ENCODE peak calls at places on chromosomes 11 and 22, in nine cellular contexts. One of them, this sample, is unnamed.

GRCh38 chr22:32177221-32177765 is 18.2 kb upstream of the C22orf42 start:
- DNase-seq in psoas muscle: no peak
- DNase-seq in fibroblast of mammary gland: peak; percentile 1
- DNase-seq in fibroblast of the aortic adventitia: no peak
- DNase-seq in uterus: no peak
- DNase-seq in upper lobe of left lung: no peak
- DNase-seq in A549: no peak
- DNase-seq in endodermal cell: peak; percentile 51
- DNase-seq in cardiac muscle cell: no peak
- DNase-seq in this sample: no peak

GRCh38 chr11:131746201-131746600 is 375.8 kb downstream of the NTM start:
- DNase-seq in fibroblast of mammary gland: no peak
- DNase-seq in cardiac muscle cell: no peak
- DNase-seq in uterus: no peak
- DNase-seq in psoas muscle: no peak
- DNase-seq in upper lobe of left lung: no peak
- DNase-seq in A549: no peak
- DNase-seq in fibroblast of the aortic adventitia: no peak
- DNase-seq in endodermal cell: no peak
- DNase-seq in this sample: no peak

GRCh38 chr22:43158778-43159483 is 7.6 kb downstream of the TSPO start:
- DNase-seq in upper lobe of left lung: peak; percentile 74
- DNase-seq in A549: no peak
- DNase-seq in psoas muscle: no peak
- DNase-seq in fibroblast of mammary gland: no peak
- DNase-seq in endodermal cell: no peak
- DNase-seq in cardiac muscle cell: no peak
- DNase-seq in uterus: no peak
- DNase-seq in fibroblast of the aortic adventitia: no peak
- DNase-seq in this sample: no peak

GRCh38 chr11:86066033-86066432 is 2.9 kb downstream of the PICALM start:
- DNase-seq in A549: no peak
- DNase-seq in endodermal cell: no peak
- DNase-seq in upper lobe of left lung: no peak
- DNase-seq in fibroblast of the aortic adventitia: no peak
- DNase-seq in cardiac muscle cell: no peak
- DNase-seq in psoas muscle: no peak
- DNase-seq in fibroblast of mammary gland: no peak
- DNase-seq in uterus: no peak
- DNase-seq in this sample: no peak

GRCh38 chr11:8768625-8769333 is 86.2 kb downstream of the RPL27A start:
- DNase-seq in fibroblast of mammary gland: peak; percentile 80
- DNase-seq in upper lobe of left lung: no peak
- DNase-seq in psoas muscle: peak; percentile 34
- DNase-seq in A549: peak; percentile 44
- DNase-seq in uterus: peak; percentile 30
- DNase-seq in endodermal cell: peak; percentile 65
- DNase-seq in cardiac muscle cell: no peak
- DNase-seq in fibroblast of the aortic adventitia: peak; percentile 69
- DNase-seq in this sample: peak; percentile 63

GRCh38 chr22:39472570-39473556 is 16.1 kb downstream of the MGAT3 start:
- DNase-seq in cardiac muscle cell: peak; percentile 18
- DNase-seq in psoas muscle: no peak
- DNase-seq in upper lobe of left lung: no peak
- DNase-seq in endodermal cell: no peak
- DNase-seq in fibroblast of mammary gland: no peak
- DNase-seq in uterus: no peak
- DNase-seq in A549: no peak
- DNase-seq in fibroblast of the aortic adventitia: no peak
- DNase-seq in this sample: no peak

GRCh38 chr11:96635655-96636054 is 245.8 kb downstream of the JRKL start:
- DNase-seq in endodermal cell: no peak
- DNase-seq in cardiac muscle cell: no peak
- DNase-seq in upper lobe of left lung: peak; percentile 74
- DNase-seq in psoas muscle: peak; percentile 12
- DNase-seq in fibroblast of mammary gland: no peak
- DNase-seq in fibroblast of the aortic adventitia: no peak
- DNase-seq in A549: no peak
- DNase-seq in uterus: no peak
- DNase-seq in this sample: no peak

GRCh38 chr22:30457964-30458363 is 13.9 kb downstream of the SEC14L3 start:
- DNase-seq in fibroblast of mammary gland: peak; percentile 42
- DNase-seq in psoas muscle: no peak
- DNase-seq in fibroblast of the aortic adventitia: no peak
- DNase-seq in A549: no peak
- DNase-seq in endodermal cell: no peak
- DNase-seq in cardiac muscle cell: no peak
- DNase-seq in uterus: no peak
- DNase-seq in upper lobe of left lung: no peak
- DNase-seq in this sample: no peak

GRCh38 chr22:29394931-29395581 is 6.7 kb upstream of the AP1B1 start:
- DNase-seq in psoas muscle: peak; percentile 67
- DNase-seq in fibroblast of mammary gland: peak; percentile 72
- DNase-seq in uterus: peak; percentile 57
- DNase-seq in fibroblast of the aortic adventitia: peak; percentile 81
- DNase-seq in endodermal cell: peak; percentile 89
- DNase-seq in upper lobe of left lung: no peak
- DNase-seq in A549: peak; percentile 73
- DNase-seq in cardiac muscle cell: peak; percentile 88
- DNase-seq in this sample: no peak

GRCh38 chr22:29098296-29098695 is 25.5 kb downstream of the KREMEN1 start:
- DNase-seq in A549: no peak
- DNase-seq in endodermal cell: no peak
- DNase-seq in fibroblast of the aortic adventitia: no peak
- DNase-seq in upper lobe of left lung: no peak
- DNase-seq in cardiac muscle cell: no peak
- DNase-seq in fibroblast of mammary gland: no peak
- DNase-seq in psoas muscle: no peak
- DNase-seq in uterus: no peak
- DNase-seq in this sample: no peak

GRCh38 chr11:74725701-74726100 is 5.5 kb downstream of the CHRDL2 start:
- DNase-seq in endodermal cell: peak; percentile 35
- DNase-seq in upper lobe of left lung: no peak
- DNase-seq in psoas muscle: no peak
- DNase-seq in fibroblast of mammary gland: no peak
- DNase-seq in cardiac muscle cell: no peak
- DNase-seq in fibroblast of the aortic adventitia: no peak
- DNase-seq in A549: no peak
- DNase-seq in uterus: no peak
- DNase-seq in this sample: no peak

GRCh38 chr22:41912338-41913039 is 2.4 kb downstream of the SHISA8 start:
- DNase-seq in endodermal cell: no peak
- DNase-seq in upper lobe of left lung: no peak
- DNase-seq in psoas muscle: no peak
- DNase-seq in uterus: no peak
- DNase-seq in A549: no peak
- DNase-seq in cardiac muscle cell: no peak
- DNase-seq in fibroblast of the aortic adventitia: no peak
- DNase-seq in fibroblast of mammary gland: no peak
- DNase-seq in this sample: no peak

GRCh38 chr11:118908264-118908663 is 17.5 kb downstream of the BCL9L start:
- DNase-seq in fibroblast of mammary gland: no peak
- DNase-seq in endodermal cell: no peak
- DNase-seq in upper lobe of left lung: peak; percentile 49
- DNase-seq in uterus: no peak
- DNase-seq in fibroblast of the aortic adventitia: no peak
- DNase-seq in psoas muscle: no peak
- DNase-seq in cardiac muscle cell: no peak
- DNase-seq in A549: no peak
- DNase-seq in this sample: no peak

GRCh38 chr11:93936416-93936815 is 84.7 kb upstream of the HEPHL1 start:
- DNase-seq in uterus: no peak
- DNase-seq in cardiac muscle cell: no peak
- DNase-seq in fibroblast of the aortic adventitia: no peak
- DNase-seq in endodermal cell: no peak
- DNase-seq in psoas muscle: no peak
- DNase-seq in A549: no peak
- DNase-seq in fibroblast of mammary gland: no peak
- DNase-seq in upper lobe of left lung: no peak
- DNase-seq in this sample: no peak

GRCh38 chr22:46894081-46894671 is 131.7 kb downstream of the TBC1D22A start:
- DNase-seq in psoas muscle: no peak
- DNase-seq in upper lobe of left lung: no peak
- DNase-seq in fibroblast of mammary gland: peak; percentile 42
- DNase-seq in endodermal cell: peak; percentile 22
- DNase-seq in A549: no peak
- DNase-seq in cardiac muscle cell: no peak
- DNase-seq in uterus: no peak
- DNase-seq in fibroblast of the aortic adventitia: no peak
- DNase-seq in this sample: no peak

GRCh38 chr11:34169664-34170063 is 64.2 kb downstream of the NAT10 start:
- DNase-seq in fibroblast of mammary gland: no peak
- DNase-seq in cardiac muscle cell: no peak
- DNase-seq in endodermal cell: no peak
- DNase-seq in upper lobe of left lung: no peak
- DNase-seq in fibroblast of the aortic adventitia: no peak
- DNase-seq in psoas muscle: no peak
- DNase-seq in uterus: no peak
- DNase-seq in A549: no peak
- DNase-seq in this sample: no peak

GRCh38 chr22:40008726-40009125 is 14.0 kb downstream of the FAM83F start:
- DNase-seq in cardiac muscle cell: no peak
- DNase-seq in A549: no peak
- DNase-seq in fibroblast of mammary gland: no peak
- DNase-seq in upper lobe of left lung: no peak
- DNase-seq in fibroblast of the aortic adventitia: no peak
- DNase-seq in psoas muscle: no peak
- DNase-seq in endodermal cell: no peak
- DNase-seq in uterus: no peak
- DNase-seq in this sample: no peak

GRCh38 chr11:110471315-110471714 is 41.6 kb downstream of the FDX1 start:
- DNase-seq in fibroblast of the aortic adventitia: peak; percentile 88
- DNase-seq in A549: no peak
- DNase-seq in endodermal cell: no peak
- DNase-seq in fibroblast of mammary gland: peak; percentile 33
- DNase-seq in upper lobe of left lung: no peak
- DNase-seq in psoas muscle: no peak
- DNase-seq in cardiac muscle cell: no peak
- DNase-seq in uterus: no peak
- DNase-seq in this sample: no peak

GRCh38 chr11:82462588-82462987 is 271.1 kb downstream of the FAM181B start:
- DNase-seq in psoas muscle: no peak
- DNase-seq in endodermal cell: no peak
- DNase-seq in cardiac muscle cell: no peak
- DNase-seq in A549: no peak
- DNase-seq in fibroblast of the aortic adventitia: no peak
- DNase-seq in fibroblast of mammary gland: no peak
- DNase-seq in upper lobe of left lung: no peak
- DNase-seq in uterus: no peak
- DNase-seq in this sample: no peak

GRCh38 chr22:37951305-37951704 is 2.1 kb downstream of the C22orf23 start:
- DNase-seq in A549: peak; percentile 45
- DNase-seq in cardiac muscle cell: no peak
- DNase-seq in psoas muscle: no peak
- DNase-seq in uterus: no peak
- DNase-seq in upper lobe of left lung: no peak
- DNase-seq in fibroblast of mammary gland: peak; percentile 25
- DNase-seq in endodermal cell: no peak
- DNase-seq in fibroblast of the aortic adventitia: no peak
- DNase-seq in this sample: no peak

GRCh38 chr22:27842236-27842993 is 40.9 kb upstream of the MN1 start:
- DNase-seq in uterus: no peak
- DNase-seq in psoas muscle: no peak
- DNase-seq in upper lobe of left lung: no peak
- DNase-seq in fibroblast of the aortic adventitia: no peak
- DNase-seq in cardiac muscle cell: peak; percentile 71
- DNase-seq in endodermal cell: peak; percentile 34
- DNase-seq in A549: no peak
- DNase-seq in fibroblast of mammary gland: no peak
- DNase-seq in this sample: no peak

GRCh38 chr11:2531277-2531986 is 86.6 kb downstream of the KCNQ1 start:
- DNase-seq in uterus: peak; percentile 71
- DNase-seq in fibroblast of mammary gland: peak; percentile 36
- DNase-seq in A549: peak; percentile 53
- DNase-seq in fibroblast of the aortic adventitia: peak; percentile 58
- DNase-seq in upper lobe of left lung: peak; percentile 62
- DNase-seq in cardiac muscle cell: peak; percentile 80
- DNase-seq in psoas muscle: peak; percentile 76
- DNase-seq in endodermal cell: peak; percentile 95
- DNase-seq in this sample: no peak

GRCh38 chr11:34564406-34564805 is 50.8 kb upstream of the ELF5 start:
- DNase-seq in cardiac muscle cell: no peak
- DNase-seq in upper lobe of left lung: no peak
- DNase-seq in endodermal cell: peak; percentile 87
- DNase-seq in A549: no peak
- DNase-seq in fibroblast of the aortic adventitia: peak; percentile 10
- DNase-seq in fibroblast of mammary gland: no peak
- DNase-seq in uterus: no peak
- DNase-seq in psoas muscle: no peak
- DNase-seq in this sample: no peak

GRCh38 chr22:45502215-45503070 is at the start of gene FBLN1:
- DNase-seq in A549: peak; percentile 42
- DNase-seq in uterus: peak; percentile 70
- DNase-seq in psoas muscle: peak; percentile 67
- DNase-seq in fibroblast of the aortic adventitia: no peak
- DNase-seq in upper lobe of left lung: peak; percentile 91
- DNase-seq in cardiac muscle cell: peak; percentile 91
- DNase-seq in fibroblast of mammary gland: no peak
- DNase-seq in endodermal cell: peak; percentile 91
- DNase-seq in this sample: no peak
- TF ChIP-seq CTCF in A549: peak; percentile 46
- TF ChIP-seq CTCF in uterus: peak; percentile 21
- TF ChIP-seq CTCF in psoas muscle: no peak
- TF ChIP-seq CTCF in fibroblast of the aortic adventitia: peak; percentile 13
- TF ChIP-seq CTCF in upper lobe of left lung: no peak
- TF ChIP-seq CTCF in cardiac muscle cell: peak; percentile 17
- TF ChIP-seq CTCF in fibroblast of mammary gland: no peak
- TF ChIP-seq CTCF in endodermal cell: peak; percentile 58
- TF ChIP-seq CTCF in this sample: peak; percentile 32

GRCh38 chr11:79439430-79439892 is 1.4 kb downstream of the TENM4 start:
- DNase-seq in psoas muscle: no peak
- DNase-seq in cardiac muscle cell: no peak
- DNase-seq in endodermal cell: no peak
- DNase-seq in upper lobe of left lung: peak; percentile 30
- DNase-seq in A549: no peak
- DNase-seq in fibroblast of mammary gland: peak; percentile 62
- DNase-seq in fibroblast of the aortic adventitia: peak; percentile 39
- DNase-seq in uterus: no peak
- DNase-seq in this sample: no peak
- H3K4me3 ChIP-seq in psoas muscle: peak overlapping the region; percentile 68
- H3K4me3 ChIP-seq in cardiac muscle cell: peak overlapping the region; percentile 59
- H3K4me3 ChIP-seq in endodermal cell: peak overlapping the region; percentile 81
- H3K4me3 ChIP-seq in upper lobe of left lung: peak overlapping the region; percentile 50
- H3K4me3 ChIP-seq in A549: peak overlapping the region; percentile 36
- H3K4me3 ChIP-seq in fibroblast of mammary gland: peak overlapping the region; percentile 79
- H3K4me3 ChIP-seq in fibroblast of the aortic adventitia: peak overlapping the region; percentile 77
- H3K4me3 ChIP-seq in uterus: peak overlapping the region; percentile 64
- H3K4me3 ChIP-seq in this sample: peak overlapping the region; percentile 70

GRCh38 chr22:22171357-22172218 is 73.0 kb upstream of the VPREB1 start:
- DNase-seq in A549: peak; percentile 52
- DNase-seq in upper lobe of left lung: no peak
- DNase-seq in uterus: no peak
- DNase-seq in fibroblast of the aortic adventitia: no peak
- DNase-seq in psoas muscle: no peak
- DNase-seq in endodermal cell: peak; percentile 83
- DNase-seq in fibroblast of mammary gland: peak; percentile 13
- DNase-seq in cardiac muscle cell: no peak
- DNase-seq in this sample: no peak
- TF ChIP-seq CTCF in A549: no peak
- TF ChIP-seq CTCF in upper lobe of left lung: no peak
- TF ChIP-seq CTCF in uterus: no peak
- TF ChIP-seq CTCF in fibroblast of the aortic adventitia: peak; percentile 48
- TF ChIP-seq CTCF in psoas muscle: no peak
- TF ChIP-seq CTCF in endodermal cell: peak; percentile 76
- TF ChIP-seq CTCF in fibroblast of mammary gland: peak; percentile 33
- TF ChIP-seq CTCF in cardiac muscle cell: peak; percentile 39
- TF ChIP-seq CTCF in this sample: peak; percentile 42

GRCh38 chr11:64852804-64853520 is 8.5 kb upstream of the CDC42BPG start:
- DNase-seq in endodermal cell: no peak
- DNase-seq in A549: no peak
- DNase-seq in uterus: no peak
- DNase-seq in fibroblast of mammary gland: no peak
- DNase-seq in upper lobe of left lung: no peak
- DNase-seq in psoas muscle: no peak
- DNase-seq in cardiac muscle cell: no peak
- DNase-seq in fibroblast of the aortic adventitia: no peak
- DNase-seq in this sample: no peak
- H3K4me3 ChIP-seq in endodermal cell: no peak overlapping the region
- H3K4me3 ChIP-seq in A549: no peak overlapping the region
- H3K4me3 ChIP-seq in uterus: no peak overlapping the region
- H3K4me3 ChIP-seq in fibroblast of mammary gland: no peak overlapping the region
- H3K4me3 ChIP-seq in upper lobe of left lung: no peak overlapping the region
- H3K4me3 ChIP-seq in psoas muscle: peak overlapping the region; percentile 35
- H3K4me3 ChIP-seq in cardiac muscle cell: no peak overlapping the region
- H3K4me3 ChIP-seq in fibroblast of the aortic adventitia: no peak overlapping the region
- H3K4me3 ChIP-seq in this sample: no peak overlapping the region